ENCODE peak calls at places on chromosomes 6 and 20, in five cellular contexts. I, G, R, C and F are unnamed samples.

GRCh38 chr20:25364180-25364788 is 26.4 kb downstream of the ABHD12 start:
- DNase-seq in I (no peak), G (no peak), C (no peak), R (no peak), F (no peak)

GRCh38 chr20:54029176-54029575 is 41.2 kb downstream of the BCAS1 start:
- DNase-seq in G (no peak), C (no peak), I (no peak), R (no peak), F (no peak)

GRCh38 chr20:45174434-45175364 is at the start of gene PI3:
- DNase-seq in G (peak), R (no peak), I (no peak), C (no peak), F (no peak)

GRCh38 chr6:44073612-44074382 is 53.5 kb downstream of the MRPL14 start:
- DNase-seq in G (no peak), C (no peak), R (no peak), I (no peak), F (peak)

GRCh38 chr20:6157345-6157744 is 34.5 kb upstream of the FERMT1 start:
- DNase-seq in C (no peak), G (no peak), I (no peak), R (no peak), F (no peak)

GRCh38 chr6:143410859-143411270 is 39.6 kb downstream of the ADAT2 start:
- DNase-seq in I (no peak), C (no peak), R (no peak), G (no peak), F (no peak)

GRCh38 chr6:117414770-117415169 is 11.0 kb downstream of the ROS1 start:
- DNase-seq in C (no peak), R (no peak), I (no peak), G (no peak), F (no peak)

GRCh38 chr20:61850926-61851900 is 214.5 kb downstream of the TAF4 start:
- DNase-seq in I (no peak), C (no peak), R (no peak), G (no peak), F (no peak)

GRCh38 chr6:166360243-166361079 is 18.1 kb upstream of the SFT2D1 start:
- DNase-seq in R (no peak), G (no peak), C (no peak), I (no peak), F (no peak)

GRCh38 chr20:325889-326644 is 715 bp downstream of the SOX12 start:
- DNase-seq in C (peak), R (peak), G (peak), I (peak), F (peak)